ENCODE peak calls at places on chromosome 10, in ten cellular contexts. One of them, this sample, is unnamed.

GRCh38 chr10:131983780-131984179 is 2.1 kb upstream of the BNIP3 start:
- DNase-seq in body of pancreas: no peak
- DNase-seq in HCT116: no peak
- DNase-seq in IMR-90: peak; percentile 99
- DNase-seq in testis: no peak
- DNase-seq in thyroid gland: no peak
- DNase-seq in stomach: no peak
- DNase-seq in A549: peak; percentile 70
- DNase-seq in sigmoid colon: no peak
- DNase-seq in Peyer's patch: no peak
- DNase-seq in this sample: peak; percentile 85

GRCh38 chr10:7405637-7406036 is 5.2 kb downstream of the SFMBT2 start:
- DNase-seq in A549: no peak
- DNase-seq in sigmoid colon: no peak
- DNase-seq in IMR-90: no peak
- DNase-seq in thyroid gland: no peak
- DNase-seq in HCT116: no peak
- DNase-seq in stomach: no peak
- DNase-seq in testis: no peak
- DNase-seq in body of pancreas: no peak
- DNase-seq in Peyer's patch: no peak
- DNase-seq in this sample: no peak

GRCh38 chr10:8049874-8050560 is 4.5 kb upstream of the GATA3 start:
- DNase-seq in A549: peak; percentile 47
- DNase-seq in stomach: no peak
- DNase-seq in testis: no peak
- DNase-seq in Peyer's patch: no peak
- DNase-seq in sigmoid colon: no peak
- DNase-seq in thyroid gland: no peak
- DNase-seq in body of pancreas: no peak
- DNase-seq in IMR-90: no peak
- DNase-seq in HCT116: no peak
- DNase-seq in this sample: no peak

GRCh38 chr10:16854623-16855022 is 37.4 kb upstream of the RSU1 start:
- DNase-seq in IMR-90: no peak
- DNase-seq in Peyer's patch: peak; percentile 51
- DNase-seq in testis: no peak
- DNase-seq in sigmoid colon: no peak
- DNase-seq in stomach: no peak
- DNase-seq in HCT116: no peak
- DNase-seq in thyroid gland: no peak
- DNase-seq in A549: peak; percentile 12
- DNase-seq in body of pancreas: no peak
- DNase-seq in this sample: peak; percentile 27

GRCh38 chr10:43375401-43376020 is 4.1 kb downstream of the FXYD4 start:
- DNase-seq in Peyer's patch: no peak
- DNase-seq in testis: no peak
- DNase-seq in A549: no peak
- DNase-seq in stomach: peak; percentile 35
- DNase-seq in sigmoid colon: peak; percentile 52
- DNase-seq in HCT116: no peak
- DNase-seq in IMR-90: no peak
- DNase-seq in body of pancreas: no peak
- DNase-seq in thyroid gland: no peak
- DNase-seq in this sample: no peak

GRCh38 chr10:114142018-114142417 is 32.0 kb downstream of the CCDC186 start:
- DNase-seq in IMR-90: no peak
- DNase-seq in stomach: no peak
- DNase-seq in HCT116: no peak
- DNase-seq in thyroid gland: no peak
- DNase-seq in A549: no peak
- DNase-seq in body of pancreas: no peak
- DNase-seq in testis: no peak
- DNase-seq in sigmoid colon: no peak
- DNase-seq in Peyer's patch: no peak
- DNase-seq in this sample: no peak

GRCh38 chr10:61529208-61529607 is 76.0 kb upstream of the TMEM26 start:
- DNase-seq in Peyer's patch: no peak
- DNase-seq in HCT116: no peak
- DNase-seq in stomach: no peak
- DNase-seq in IMR-90: no peak
- DNase-seq in testis: no peak
- DNase-seq in A549: no peak
- DNase-seq in body of pancreas: no peak
- DNase-seq in sigmoid colon: no peak
- DNase-seq in thyroid gland: no peak
- DNase-seq in this sample: no peak

GRCh38 chr10:75461672-75462649 is 30.5 kb downstream of the LRMDA start:
- DNase-seq in IMR-90: no peak
- DNase-seq in body of pancreas: no peak
- DNase-seq in thyroid gland: no peak
- DNase-seq in HCT116: no peak
- DNase-seq in A549: no peak
- DNase-seq in stomach: no peak
- DNase-seq in Peyer's patch: no peak
- DNase-seq in testis: no peak
- DNase-seq in sigmoid colon: no peak
- DNase-seq in this sample: no peak

GRCh38 chr10:70183304-70183703 is 13.0 kb upstream of the SAR1A start:
- DNase-seq in stomach: no peak
- DNase-seq in testis: no peak
- DNase-seq in thyroid gland: no peak
- DNase-seq in HCT116: no peak
- DNase-seq in Peyer's patch: no peak
- DNase-seq in IMR-90: no peak
- DNase-seq in body of pancreas: no peak
- DNase-seq in A549: no peak
- DNase-seq in sigmoid colon: no peak
- DNase-seq in this sample: no peak

GRCh38 chr10:7296648-7297047 is 114.2 kb downstream of the SFMBT2 start:
- DNase-seq in HCT116: no peak
- DNase-seq in A549: no peak
- DNase-seq in body of pancreas: no peak
- DNase-seq in sigmoid colon: no peak
- DNase-seq in thyroid gland: no peak
- DNase-seq in IMR-90: no peak
- DNase-seq in testis: no peak
- DNase-seq in stomach: no peak
- DNase-seq in Peyer's patch: no peak
- DNase-seq in this sample: no peak

GRCh38 chr10:101538481-101538880 is 49.6 kb downstream of the POLL start:
- DNase-seq in IMR-90: no peak
- DNase-seq in body of pancreas: no peak
- DNase-seq in HCT116: no peak
- DNase-seq in Peyer's patch: no peak
- DNase-seq in thyroid gland: no peak
- DNase-seq in stomach: no peak
- DNase-seq in A549: no peak
- DNase-seq in sigmoid colon: no peak
- DNase-seq in testis: no peak
- DNase-seq in this sample: no peak

GRCh38 chr10:5551531-5552375 is 27.0 kb downstream of the CALML3 start:
- DNase-seq in testis: no peak
- DNase-seq in sigmoid colon: peak; percentile 57
- DNase-seq in A549: no peak
- DNase-seq in IMR-90: peak; percentile 47
- DNase-seq in HCT116: no peak
- DNase-seq in body of pancreas: peak; percentile 9
- DNase-seq in stomach: no peak
- DNase-seq in Peyer's patch: peak; percentile 80
- DNase-seq in thyroid gland: no peak
- DNase-seq in this sample: peak; percentile 42

GRCh38 chr10:119090026-119090808 is 9.6 kb upstream of the EIF3A start:
- DNase-seq in Peyer's patch: peak; percentile 78
- DNase-seq in stomach: peak; percentile 24
- DNase-seq in sigmoid colon: peak; percentile 19
- DNase-seq in thyroid gland: no peak
- DNase-seq in IMR-90: no peak
- DNase-seq in A549: no peak
- DNase-seq in HCT116: no peak
- DNase-seq in body of pancreas: no peak
- DNase-seq in testis: no peak
- DNase-seq in this sample: no peak

GRCh38 chr10:89373916-89374711 is 3.7 kb upstream of the IFIT1B start:
- DNase-seq in sigmoid colon: peak; percentile 95
- DNase-seq in testis: peak; percentile 95
- DNase-seq in A549: peak; percentile 53
- DNase-seq in Peyer's patch: peak; percentile 84
- DNase-seq in thyroid gland: peak; percentile 92
- DNase-seq in HCT116: no peak
- DNase-seq in stomach: peak; percentile 91
- DNase-seq in IMR-90: peak; percentile 94
- DNase-seq in body of pancreas: peak; percentile 96
- DNase-seq in this sample: peak; percentile 25

GRCh38 chr10:87094373-87095240 is at the start of the genes GLUD1 and SHLD2:
- DNase-seq in Peyer's patch: peak; percentile 97
- DNase-seq in testis: peak; percentile 92
- DNase-seq in stomach: peak; percentile 92
- DNase-seq in sigmoid colon: peak; percentile 95
- DNase-seq in A549: peak; percentile 94
- DNase-seq in thyroid gland: peak; percentile 95
- DNase-seq in IMR-90: peak; percentile 84
- DNase-seq in HCT116: peak; percentile 87
- DNase-seq in body of pancreas: peak; percentile 94
- DNase-seq in this sample: peak; percentile 88
- TF ChIP-seq POLR2A in Peyer's patch: peak; percentile 87
- TF ChIP-seq POLR2A in testis: no peak
- TF ChIP-seq POLR2A in stomach: no peak
- TF ChIP-seq POLR2A in sigmoid colon: peak; percentile 61
- TF ChIP-seq POLR2A in A549: peak; percentile 98
- TF ChIP-seq POLR2A in thyroid gland: peak; percentile 63
- TF ChIP-seq POLR2A in IMR-90: peak; percentile 87
- TF ChIP-seq POLR2A in HCT116: peak; percentile 69
- TF ChIP-seq POLR2A in body of pancreas: peak; percentile 81
- TF ChIP-seq POLR2A in this sample: peak; percentile 99

GRCh38 chr10:72364239-72364777 is 9.6 kb upstream of the DNAJB12 start:
- DNase-seq in stomach: peak; percentile 91
- DNase-seq in IMR-90: peak; percentile 91
- DNase-seq in body of pancreas: peak; percentile 91
- DNase-seq in A549: peak; percentile 93
- DNase-seq in Peyer's patch: peak; percentile 93
- DNase-seq in thyroid gland: peak; percentile 90
- DNase-seq in sigmoid colon: peak; percentile 94
- DNase-seq in HCT116: peak; percentile 82
- DNase-seq in testis: peak; percentile 91
- DNase-seq in this sample: peak; percentile 88
- TF ChIP-seq POLR2A in stomach: no peak
- TF ChIP-seq POLR2A in IMR-90: no peak
- TF ChIP-seq POLR2A in body of pancreas: peak; percentile 38
- TF ChIP-seq POLR2A in A549: peak; percentile 31
- TF ChIP-seq POLR2A in Peyer's patch: no peak
- TF ChIP-seq POLR2A in thyroid gland: no peak
- TF ChIP-seq POLR2A in sigmoid colon: no peak
- TF ChIP-seq POLR2A in HCT116: no peak
- TF ChIP-seq POLR2A in testis: no peak
- TF ChIP-seq POLR2A in this sample: no peak

DNA sequence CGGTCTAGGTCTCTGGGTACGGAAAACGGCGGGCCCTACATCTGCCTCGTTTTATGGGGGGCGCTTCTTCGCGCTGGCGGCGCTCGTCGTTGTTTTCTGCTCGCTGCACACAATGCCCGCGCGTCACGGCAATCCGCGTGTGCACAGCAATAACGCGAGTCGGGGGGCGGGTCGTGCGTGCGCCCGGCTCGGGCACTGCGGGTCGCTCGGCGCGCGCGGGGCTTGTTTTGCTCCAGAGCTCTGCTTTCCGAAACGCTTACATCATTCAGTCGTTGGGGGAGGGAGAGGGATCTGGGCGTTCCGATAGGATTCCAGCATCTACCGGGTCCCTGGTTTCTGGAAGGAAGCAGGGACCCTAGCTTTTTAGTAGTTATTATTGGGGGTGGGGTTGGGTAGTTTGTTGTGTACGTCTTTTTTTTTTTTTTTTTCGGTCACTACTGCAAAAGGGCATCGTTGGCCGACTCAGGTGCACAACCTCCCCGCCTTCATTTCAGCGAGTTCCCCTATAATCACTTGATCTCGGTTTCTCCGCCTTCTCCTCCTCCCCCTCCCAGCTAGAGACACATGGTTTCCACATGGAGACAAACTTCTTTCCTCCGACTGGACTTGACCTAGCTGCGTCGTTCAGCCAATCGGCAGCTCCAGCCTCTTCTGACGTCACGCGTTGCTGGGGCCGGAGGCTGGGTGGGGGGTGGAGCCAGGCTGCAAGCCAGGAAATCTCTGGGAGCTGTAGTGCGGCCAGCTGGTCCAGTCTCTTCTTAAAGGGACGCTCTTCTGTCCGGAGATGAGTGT is 3.5 kb downstream of the MXI1 start:
- DNase-seq in stomach: peak; percentile 98
- DNase-seq in IMR-90: peak; percentile 98
- DNase-seq in testis: peak; percentile 99
- DNase-seq in HCT116: peak; percentile 99
- DNase-seq in Peyer's patch: peak; percentile 98
- DNase-seq in A549: peak; percentile 98
- DNase-seq in sigmoid colon: peak; percentile 99
- DNase-seq in thyroid gland: peak; percentile 95
- DNase-seq in body of pancreas: peak; percentile 99
- DNase-seq in this sample: peak; percentile 97
- TF ChIP-seq POLR2A in stomach: peak; percentile 63
- TF ChIP-seq POLR2A in IMR-90: no peak
- TF ChIP-seq POLR2A in testis: peak; percentile 26
- TF ChIP-seq POLR2A in HCT116: peak; percentile 33
- TF ChIP-seq POLR2A in Peyer's patch: peak; percentile 42
- TF ChIP-seq POLR2A in A549: no peak
- TF ChIP-seq POLR2A in sigmoid colon: peak; percentile 85
- TF ChIP-seq POLR2A in thyroid gland: no peak
- TF ChIP-seq POLR2A in body of pancreas: peak; percentile 96
- TF ChIP-seq POLR2A in this sample: no peak

DNA sequence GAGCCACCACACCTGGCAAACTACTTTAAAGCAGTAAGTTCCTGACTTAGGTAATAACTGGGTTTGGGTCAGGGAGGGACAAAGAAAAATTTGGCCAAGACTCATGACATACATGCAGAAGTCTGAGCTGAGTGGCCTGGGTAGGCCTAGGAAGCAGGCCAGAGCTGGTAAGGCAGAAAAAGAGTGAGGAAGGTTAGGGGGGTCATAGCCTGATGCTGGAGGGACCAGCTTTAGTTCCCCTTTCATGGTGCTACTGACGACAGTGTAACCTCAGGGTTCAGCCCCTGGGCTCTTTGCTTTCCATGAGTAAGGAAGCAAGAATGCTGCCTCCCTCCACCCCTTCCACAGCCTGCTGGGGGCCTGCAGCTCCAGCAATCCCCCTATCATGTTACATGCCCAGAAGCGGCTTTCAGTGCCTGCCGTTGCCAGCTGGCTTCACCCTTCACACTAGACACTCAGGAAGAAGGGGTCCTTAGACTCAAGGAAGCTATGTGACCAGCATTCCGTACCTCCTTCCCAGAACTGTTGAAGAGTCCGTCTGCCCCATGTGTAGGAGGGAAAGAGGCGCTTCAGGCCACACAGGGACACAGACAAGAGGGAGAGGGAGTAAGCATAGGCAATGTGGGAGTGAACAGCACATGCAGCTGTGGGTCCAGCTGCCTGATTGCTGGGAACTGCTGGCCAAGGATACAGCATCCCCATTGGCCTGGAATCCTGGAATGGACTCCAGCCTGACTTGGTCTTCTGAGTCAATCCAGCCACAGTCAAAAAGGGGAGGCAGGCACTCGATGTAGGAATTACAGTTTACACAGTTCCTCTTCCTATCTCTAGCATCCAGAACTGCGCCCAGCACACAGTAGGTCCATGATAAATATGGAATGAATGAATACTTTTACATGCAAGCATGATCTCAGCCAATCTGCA is 4.1 kb upstream of the PLAU start:
- DNase-seq in body of pancreas: peak; percentile 36
- DNase-seq in testis: peak; percentile 82
- DNase-seq in HCT116: peak; percentile 91
- DNase-seq in sigmoid colon: peak; percentile 91
- DNase-seq in A549: peak; percentile 94
- DNase-seq in IMR-90: peak; percentile 100
- DNase-seq in thyroid gland: peak; percentile 52
- DNase-seq in Peyer's patch: peak; percentile 66
- DNase-seq in stomach: no peak
- DNase-seq in this sample: peak; percentile 77
- TF ChIP-seq POLR2A in body of pancreas: no peak
- TF ChIP-seq POLR2A in testis: no peak
- TF ChIP-seq POLR2A in HCT116: no peak
- TF ChIP-seq POLR2A in sigmoid colon: no peak
- TF ChIP-seq POLR2A in A549: no peak
- TF ChIP-seq POLR2A in IMR-90: peak; percentile 89
- TF ChIP-seq POLR2A in thyroid gland: no peak
- TF ChIP-seq POLR2A in Peyer's patch: no peak
- TF ChIP-seq POLR2A in stomach: no peak
- TF ChIP-seq POLR2A in this sample: no peak